ENCODE peak calls at places on chromosome 6, in four cellular contexts. One of them, this sample, is unnamed.

GRCh38 chr6:134676307-134677281 is 273.3 kb downstream of the ALDH8A1 start:
- DNase-seq in HCT116: no peak
- DNase-seq in K562: no peak
- DNase-seq in H1: no peak
- DNase-seq in this sample: no peak

GRCh38 chr6:154154389-154154967 is 115.4 kb downstream of the OPRM1 start:
- DNase-seq in HCT116: peak
- DNase-seq in K562: peak
- DNase-seq in H1: no peak
- DNase-seq in this sample: peak

GRCh38 chr6:35128496-35128895 is 12.6 kb downstream of the TCP11 start:
- DNase-seq in HCT116: no peak
- DNase-seq in K562: no peak
- DNase-seq in H1: no peak
- DNase-seq in this sample: no peak

GRCh38 chr6:101395345-101395744 is 1.8 kb downstream of the GRIK2 start:
- DNase-seq in HCT116: no peak
- DNase-seq in K562: no peak
- DNase-seq in H1: no peak
- DNase-seq in this sample: no peak

GRCh38 chr6:34349226-34349625 is 43.2 kb downstream of the NUDT3 start:
- DNase-seq in HCT116: no peak
- DNase-seq in K562: no peak
- DNase-seq in H1: no peak
- DNase-seq in this sample: no peak

GRCh38 chr6:82741325-82741995 is 324.2 kb downstream of the UBE3D start:
- DNase-seq in HCT116: no peak
- DNase-seq in K562: no peak
- DNase-seq in H1: no peak
- DNase-seq in this sample: no peak

GRCh38 chr6:139863356-139863755 is 488.9 kb upstream of the CITED2 start:
- DNase-seq in HCT116: no peak
- DNase-seq in K562: no peak
- DNase-seq in H1: no peak
- DNase-seq in this sample: no peak

GRCh38 chr6:132919476-132919875 is 105.1 kb downstream of the RPS12 start:
- DNase-seq in HCT116: no peak
- DNase-seq in K562: no peak
- DNase-seq in H1: no peak
- DNase-seq in this sample: no peak

GRCh38 chr6:5435449-5435848 is 174.1 kb downstream of the FARS2 start:
- DNase-seq in HCT116: no peak
- DNase-seq in K562: no peak
- DNase-seq in H1: no peak
- DNase-seq in this sample: no peak

GRCh38 chr6:136967874-136968752 is 46.0 kb downstream of the SLC35D3 start:
- DNase-seq in HCT116: peak
- DNase-seq in K562: peak
- DNase-seq in H1: peak
- DNase-seq in this sample: peak

GRCh38 chr6:132390017-132390416 is 11.3 kb downstream of the MOXD1 start:
- DNase-seq in HCT116: no peak
- DNase-seq in K562: no peak
- DNase-seq in H1: no peak
- DNase-seq in this sample: no peak

GRCh38 chr6:24140572-24140971 is 14.6 kb downstream of the NRSN1 start:
- DNase-seq in HCT116: no peak
- DNase-seq in K562: no peak
- DNase-seq in H1: no peak
- DNase-seq in this sample: no peak

GRCh38 chr6:26249959-26250805 is 114.8 kb upstream of the BTN3A2 start:
- DNase-seq in HCT116: no peak
- DNase-seq in K562: peak
- DNase-seq in H1: no peak
- DNase-seq in this sample: peak

GRCh38 chr6:97097068-97098047 is 172.8 kb downstream of the KLHL32 start:
- DNase-seq in HCT116: no peak
- DNase-seq in K562: no peak
- DNase-seq in H1: no peak
- DNase-seq in this sample: no peak

GRCh38 chr6:109644131-109644530 is 46.9 kb downstream of the AK9 start:
- DNase-seq in HCT116: no peak
- DNase-seq in K562: no peak
- DNase-seq in H1: no peak
- DNase-seq in this sample: no peak

GRCh38 chr6:33958863-33959651 is 155.3 kb upstream of the MLN start:
- DNase-seq in HCT116: no peak
- DNase-seq in K562: no peak
- DNase-seq in H1: no peak
- DNase-seq in this sample: no peak

GRCh38 chr6:45495404-45496084 is 117.8 kb upstream of the SUPT3H start:
- DNase-seq in HCT116: no peak
- DNase-seq in K562: peak
- DNase-seq in H1: no peak
- DNase-seq in this sample: no peak

GRCh38 chr6:158041370-158041769 is 59.7 kb downstream of the SYNJ2 start:
- DNase-seq in HCT116: no peak
- DNase-seq in K562: no peak
- DNase-seq in H1: no peak
- DNase-seq in this sample: no peak

GRCh38 chr6:79525272-79526100 is 11.7 kb downstream of the LCA5 start:
- DNase-seq in HCT116: no peak
- DNase-seq in K562: peak
- DNase-seq in H1: no peak
- DNase-seq in this sample: peak

GRCh38 chr6:159590794-159591193 is 102.2 kb downstream of the SOD2 start:
- DNase-seq in HCT116: no peak
- DNase-seq in K562: no peak
- DNase-seq in H1: no peak
- DNase-seq in this sample: no peak

GRCh38 chr6:37696841-37697735 is 595 bp downstream of the MDGA1 start:
- DNase-seq in HCT116: no peak
- DNase-seq in K562: peak
- DNase-seq in H1: no peak
- DNase-seq in this sample: no peak

GRCh38 chr6:134447883-134448387 is 130.0 kb upstream of the SGK1 start:
- DNase-seq in HCT116: no peak
- DNase-seq in K562: no peak
- DNase-seq in H1: no peak
- DNase-seq in this sample: no peak

GRCh38 chr6:35396991-35397390 is 54.6 kb downstream of the PPARD start:
- DNase-seq in HCT116: no peak
- DNase-seq in K562: peak
- DNase-seq in H1: no peak
- DNase-seq in this sample: no peak

GRCh38 chr6:5619249-5619648 is 357.9 kb downstream of the FARS2 start:
- DNase-seq in HCT116: no peak
- DNase-seq in K562: no peak
- DNase-seq in H1: no peak
- DNase-seq in this sample: no peak

GRCh38 chr6:31400467-31401289 is 2.7 kb upstream of the MICA start:
- DNase-seq in HCT116: peak
- DNase-seq in K562: peak
- DNase-seq in H1: no peak
- DNase-seq in this sample: peak

GRCh38 chr6:17311595-17312311 is 30.6 kb downstream of the RBM24 start:
- DNase-seq in HCT116: no peak
- DNase-seq in K562: peak
- DNase-seq in H1: no peak
- DNase-seq in this sample: peak

GRCh38 chr6:112665815-112666214 is 318.7 kb downstream of the RFPL4B start:
- DNase-seq in HCT116: no peak
- DNase-seq in K562: no peak
- DNase-seq in H1: no peak
- DNase-seq in this sample: no peak

GRCh38 chr6:152916035-152916434 is 66.8 kb downstream of the FBXO5 start:
- DNase-seq in HCT116: no peak
- DNase-seq in K562: no peak
- DNase-seq in H1: no peak
- DNase-seq in this sample: no peak
- TF ChIP-seq SP1 in HCT116: no peak
- TF ChIP-seq SP1 in K562: no peak
- TF ChIP-seq SP1 in H1: no peak
- TF ChIP-seq SP1 in this sample: no peak

GRCh38 chr6:43097098-43097489 is 21.0 kb downstream of the PTK7 start:
- DNase-seq in HCT116: no peak
- DNase-seq in K562: no peak
- DNase-seq in H1: no peak
- DNase-seq in this sample: no peak

GRCh38 chr6:43096451-43097097 is 20.5 kb downstream of the PTK7 start:
- DNase-seq in HCT116: no peak
- DNase-seq in K562: peak
- DNase-seq in H1: no peak
- DNase-seq in this sample: no peak

GRCh38 chr6:43093361-43094289 is 17.5 kb downstream of the PTK7 start:
- DNase-seq in HCT116: no peak
- DNase-seq in K562: peak
- DNase-seq in H1: no peak
- DNase-seq in this sample: peak

GRCh38 chr6:43097502-43097901 is 21.4 kb downstream of the PTK7 start:
- DNase-seq in HCT116: no peak
- DNase-seq in K562: no peak
- DNase-seq in H1: no peak
- DNase-seq in this sample: no peak

DNA sequence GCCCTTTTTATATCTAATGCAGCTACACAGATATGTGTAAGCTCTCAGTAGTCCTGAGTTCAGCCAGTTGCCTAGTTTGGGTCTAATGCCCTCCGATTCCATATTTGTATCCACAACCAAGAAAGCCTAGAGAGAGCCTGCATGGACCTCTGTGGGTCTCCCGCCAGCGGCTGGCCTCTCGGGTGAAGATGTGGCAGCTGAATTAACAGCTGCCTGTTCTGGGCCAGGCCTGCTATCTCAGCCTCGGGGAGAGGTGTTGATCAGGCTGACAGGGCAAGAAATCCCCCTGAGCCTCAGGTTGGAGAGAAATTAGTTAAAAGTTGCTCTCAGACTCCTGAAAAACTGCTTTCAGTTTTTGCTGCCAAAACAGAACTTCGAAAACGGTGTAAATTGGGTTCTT is 19.8 kb downstream of the PTK7 start:
- DNase-seq in HCT116: no peak
- DNase-seq in K562: peak
- DNase-seq in H1: no peak
- DNase-seq in this sample: no peak
- TF ChIP-seq FOSL1 in HCT116: no peak
- TF ChIP-seq FOSL1 in K562: no peak
- TF ChIP-seq FOSL1 in H1: no peak
- TF ChIP-seq FOSL1 in this sample: no peak

GRCh38 chr6:142478117-142478516 is 176.3 kb downstream of the ADGRG6 start:
- DNase-seq in HCT116: peak
- DNase-seq in K562: peak
- DNase-seq in H1: no peak
- DNase-seq in this sample: peak

GRCh38 chr6:142469220-142469619 is 167.4 kb downstream of the ADGRG6 start:
- DNase-seq in HCT116: no peak
- DNase-seq in K562: no peak
- DNase-seq in H1: no peak
- DNase-seq in this sample: no peak

GRCh38 chr6:142476446-142476845 is 174.6 kb downstream of the ADGRG6 start:
- DNase-seq in HCT116: no peak
- DNase-seq in K562: no peak
- DNase-seq in H1: no peak
- DNase-seq in this sample: no peak

DNA sequence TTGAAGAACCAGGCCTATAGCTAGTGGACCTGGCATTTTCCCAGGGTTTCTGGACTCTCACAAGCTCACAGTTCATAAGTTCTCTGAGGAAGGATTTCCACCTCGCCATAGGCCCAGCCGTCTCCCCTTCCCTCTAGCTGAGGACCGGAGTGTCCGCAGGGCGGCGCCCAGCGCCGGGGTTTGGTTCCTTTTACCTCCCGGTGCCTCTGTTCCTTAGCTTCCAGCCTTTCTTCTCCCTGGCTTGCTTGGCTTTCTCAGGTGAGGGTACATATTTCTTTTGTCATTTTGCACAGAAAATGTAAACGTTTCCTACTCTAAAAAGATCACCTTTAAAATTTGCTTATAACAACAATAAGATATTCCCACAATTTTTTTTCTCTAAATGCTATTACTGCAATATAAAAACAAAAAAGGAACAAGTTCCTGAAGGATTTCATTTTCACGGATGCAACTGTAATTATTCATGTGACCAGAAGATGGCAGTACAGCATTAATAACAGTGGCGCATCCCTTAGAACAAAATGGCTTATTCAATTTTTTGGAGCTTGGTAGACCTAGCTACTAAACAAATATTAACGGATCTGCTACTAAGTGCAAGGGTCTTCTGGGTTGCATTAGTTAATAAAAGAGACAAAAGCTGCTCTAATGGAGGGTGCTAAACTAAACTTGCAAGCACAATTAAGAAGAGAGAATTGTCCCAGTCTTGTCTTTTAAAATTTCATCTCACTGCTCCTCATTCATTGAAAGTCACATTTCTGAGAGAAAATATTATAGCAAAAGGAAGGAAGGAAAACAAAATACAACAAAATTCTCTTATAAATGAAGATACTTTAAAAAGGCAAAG is 172.9 kb downstream of the ADGRG6 start:
- DNase-seq in HCT116: peak
- DNase-seq in K562: peak
- DNase-seq in H1: peak
- DNase-seq in this sample: peak
- TF ChIP-seq SP1 in HCT116: no peak
- TF ChIP-seq SP1 in K562: no peak
- TF ChIP-seq SP1 in H1: no peak
- TF ChIP-seq SP1 in this sample: no peak

DNA sequence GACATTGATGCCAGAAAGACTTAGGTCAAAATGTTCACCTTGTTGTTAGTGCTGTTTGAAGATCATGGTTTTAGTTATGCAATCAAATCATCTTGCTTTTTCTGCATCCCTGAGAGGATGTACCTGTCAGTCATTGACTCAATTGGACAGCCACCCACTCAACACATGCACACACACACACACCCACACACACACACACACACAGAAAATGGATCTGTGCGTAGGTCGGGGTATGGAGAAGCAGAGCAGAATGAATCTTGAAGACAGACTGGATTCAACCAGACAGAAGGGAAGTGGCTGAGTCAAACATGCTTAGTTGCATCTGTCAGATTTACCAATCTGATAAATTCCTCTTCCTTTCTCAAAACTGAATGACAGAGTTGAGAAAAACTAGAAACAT is 19.1 kb upstream of the ZSCAN23 start:
- DNase-seq in HCT116: no peak
- DNase-seq in K562: peak
- DNase-seq in H1: no peak
- DNase-seq in this sample: no peak
- TF ChIP-seq FOSL1 in HCT116: no peak
- TF ChIP-seq FOSL1 in K562: peak
- TF ChIP-seq FOSL1 in H1: no peak
- TF ChIP-seq FOSL1 in this sample: no peak

DNA sequence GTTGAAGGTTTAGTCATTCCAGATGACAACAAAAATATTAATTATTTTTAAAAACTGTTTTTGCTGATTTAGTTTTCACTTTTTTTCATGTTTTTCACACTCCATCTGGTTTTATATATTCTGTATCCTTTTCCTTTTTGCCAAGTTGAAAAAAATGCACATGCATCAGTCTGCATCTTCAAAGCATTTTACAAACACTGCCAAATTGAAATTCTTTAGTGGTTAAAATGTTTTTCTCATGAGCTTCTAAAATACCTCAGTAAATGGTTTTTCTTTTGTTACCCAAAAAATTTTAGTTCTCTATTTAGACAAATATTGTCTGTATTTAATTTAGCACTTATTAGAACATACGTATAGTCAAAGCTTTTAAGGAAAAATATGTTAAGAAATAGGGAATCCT is 386.9 kb upstream of the HSF2 start:
- DNase-seq in HCT116: no peak
- DNase-seq in K562: no peak
- DNase-seq in H1: no peak
- DNase-seq in this sample: no peak
- TF ChIP-seq SP1 in HCT116: no peak
- TF ChIP-seq SP1 in K562: no peak
- TF ChIP-seq SP1 in H1: no peak
- TF ChIP-seq SP1 in this sample: no peak

This sample was measured in HepG2.